ENCODE peak calls at places on chromosome 13, in seven cellular contexts. T is NCI-H1105; F is MCF 10A; G is stimulated activated CD8-positive, alpha-beta memory T cell treated with anti-CD3 and anti-CD28 coated beads, Interleukin-12 subunit alpha, Interleukin-12 subunit beta, amount 100 ng/mL, for 4 hours; S is WERI-Rb-1; U is activated T-cell treated with anti-CD3 and anti-CD28 coated beads for 1 hour; H is COR-L47. J is an unnamed sample.

GRCh38 chr13:94267581-94267980 is 211.9 kb downstream of the DCT start:
- DNase-seq in T (peak), F (no peak), G (no peak), S (no peak), U (no peak), H (no peak), J (no peak)

GRCh38 chr13:99196466-99197256 is 4.0 kb upstream of the UBAC2 start:
- DNase-seq in T (no peak), F (peak), G (no peak), S (no peak), U (no peak), H (no peak), J (no peak)

GRCh38 chr13:20426766-20427448 is 98.8 kb downstream of the CRYL1 start:
- DNase-seq in T (no peak), F (no peak), G (no peak), S (no peak), U (no peak), H (no peak), J (no peak)

GRCh38 chr13:43085545-43085944 is 62.2 kb downstream of the DNAJC15 start:
- DNase-seq in T (peak), F (peak), G (no peak), S (no peak), U (no peak), H (peak), J (no peak)

GRCh38 chr13:90447735-90448103 is 899.8 kb upstream of the MIR17HG start:
- DNase-seq in T (no peak), F (peak), G (no peak), S (no peak), U (no peak), H (no peak), J (no peak)

GRCh38 chr13:31199849-31200635 is at the start of gene B3GLCT:
- DNase-seq in T (peak), F (peak), G (peak), S (peak), U (peak), H (peak), J (peak)

GRCh38 chr13:113542751-113543424 is 41.7 kb upstream of the TFDP1 start:
- DNase-seq in T (no peak), F (no peak), G (no peak), S (no peak), U (no peak), H (no peak), J (no peak)

GRCh38 chr13:21043898-21044297 is 17.5 kb downstream of the LATS2 start:
- DNase-seq in T (no peak), F (no peak), G (no peak), S (no peak), U (no peak), H (no peak), J (no peak)